ENCODE peak calls at places on chromosome 10, in ten cellular contexts. One of them, this sample, is unnamed.

GRCh38 chr10:75681334-75681733 is 249.9 kb downstream of the LRMDA start:
- DNase-seq in HS-27A: no peak
- DNase-seq in NCI-H1092 treated with DMSO at 0.1 percent for 48 hours: no peak
- DNase-seq in activated naive CD4-positive, alpha-beta T cell treated with anti-CD3 and anti-CD28 coated beads, Interleukin-2, amount 50 U/mL, for 72 hours: no peak
- DNase-seq in mesendoderm: no peak
- DNase-seq in M059J: no peak
- DNase-seq in H54: no peak
- DNase-seq in HL-60: no peak
- DNase-seq in amniotic stem cell: no peak
- DNase-seq in Daoy: no peak
- DNase-seq in this sample: no peak

GRCh38 chr10:44986670-44987069 is 8.1 kb upstream of the DEPP1 start:
- DNase-seq in H54: no peak
- DNase-seq in NCI-H1092 treated with DMSO at 0.1 percent for 48 hours: no peak
- DNase-seq in Daoy: no peak
- DNase-seq in M059J: peak
- DNase-seq in amniotic stem cell: no peak
- DNase-seq in activated naive CD4-positive, alpha-beta T cell treated with anti-CD3 and anti-CD28 coated beads, Interleukin-2, amount 50 U/mL, for 72 hours: no peak
- DNase-seq in mesendoderm: no peak
- DNase-seq in HS-27A: no peak
- DNase-seq in HL-60: no peak
- DNase-seq in this sample: no peak

GRCh38 chr10:30436688-30437038 is 2.7 kb downstream of the MAP3K8 start:
- DNase-seq in Daoy: no peak
- DNase-seq in H54: no peak
- DNase-seq in M059J: peak
- DNase-seq in HS-27A: no peak
- DNase-seq in activated naive CD4-positive, alpha-beta T cell treated with anti-CD3 and anti-CD28 coated beads, Interleukin-2, amount 50 U/mL, for 72 hours: no peak
- DNase-seq in amniotic stem cell: no peak
- DNase-seq in HL-60: no peak
- DNase-seq in NCI-H1092 treated with DMSO at 0.1 percent for 48 hours: no peak
- DNase-seq in mesendoderm: no peak
- DNase-seq in this sample: no peak

GRCh38 chr10:96548589-96548988 is 34.9 kb upstream of the TLL2 start:
- DNase-seq in amniotic stem cell: no peak
- DNase-seq in HS-27A: no peak
- DNase-seq in Daoy: peak
- DNase-seq in M059J: no peak
- DNase-seq in NCI-H1092 treated with DMSO at 0.1 percent for 48 hours: peak
- DNase-seq in H54: no peak
- DNase-seq in activated naive CD4-positive, alpha-beta T cell treated with anti-CD3 and anti-CD28 coated beads, Interleukin-2, amount 50 U/mL, for 72 hours: no peak
- DNase-seq in mesendoderm: no peak
- DNase-seq in HL-60: no peak
- DNase-seq in this sample: no peak

GRCh38 chr10:52908483-52908882 is 135.9 kb upstream of the MBL2 start:
- DNase-seq in HS-27A: no peak
- DNase-seq in Daoy: no peak
- DNase-seq in NCI-H1092 treated with DMSO at 0.1 percent for 48 hours: no peak
- DNase-seq in M059J: no peak
- DNase-seq in HL-60: no peak
- DNase-seq in activated naive CD4-positive, alpha-beta T cell treated with anti-CD3 and anti-CD28 coated beads, Interleukin-2, amount 50 U/mL, for 72 hours: no peak
- DNase-seq in mesendoderm: peak
- DNase-seq in H54: no peak
- DNase-seq in amniotic stem cell: no peak
- DNase-seq in this sample: no peak

GRCh38 chr10:7471720-7472367 is 61.0 kb upstream of the SFMBT2 start:
- DNase-seq in amniotic stem cell: no peak
- DNase-seq in HS-27A: no peak
- DNase-seq in H54: no peak
- DNase-seq in NCI-H1092 treated with DMSO at 0.1 percent for 48 hours: peak
- DNase-seq in Daoy: no peak
- DNase-seq in activated naive CD4-positive, alpha-beta T cell treated with anti-CD3 and anti-CD28 coated beads, Interleukin-2, amount 50 U/mL, for 72 hours: no peak
- DNase-seq in HL-60: peak
- DNase-seq in M059J: no peak
- DNase-seq in mesendoderm: no peak
- DNase-seq in this sample: no peak

GRCh38 chr10:49297818-49298665 is 928 bp upstream of the C10orf71 start:
- DNase-seq in mesendoderm: peak
- DNase-seq in H54: no peak
- DNase-seq in Daoy: no peak
- DNase-seq in NCI-H1092 treated with DMSO at 0.1 percent for 48 hours: no peak
- DNase-seq in activated naive CD4-positive, alpha-beta T cell treated with anti-CD3 and anti-CD28 coated beads, Interleukin-2, amount 50 U/mL, for 72 hours: no peak
- DNase-seq in HL-60: no peak
- DNase-seq in HS-27A: no peak
- DNase-seq in M059J: no peak
- DNase-seq in amniotic stem cell: no peak
- DNase-seq in this sample: peak

GRCh38 chr10:123395906-123396305 is 241.7 kb downstream of the BUB3 start:
- DNase-seq in M059J: no peak
- DNase-seq in NCI-H1092 treated with DMSO at 0.1 percent for 48 hours: no peak
- DNase-seq in activated naive CD4-positive, alpha-beta T cell treated with anti-CD3 and anti-CD28 coated beads, Interleukin-2, amount 50 U/mL, for 72 hours: no peak
- DNase-seq in HL-60: no peak
- DNase-seq in HS-27A: no peak
- DNase-seq in Daoy: no peak
- DNase-seq in H54: no peak
- DNase-seq in mesendoderm: no peak
- DNase-seq in amniotic stem cell: no peak
- DNase-seq in this sample: no peak

GRCh38 chr10:101012525-101013364 is 13.1 kb downstream of the LZTS2 start:
- DNase-seq in M059J: peak
- DNase-seq in NCI-H1092 treated with DMSO at 0.1 percent for 48 hours: peak
- DNase-seq in HL-60: peak
- DNase-seq in Daoy: peak
- DNase-seq in mesendoderm: peak
- DNase-seq in HS-27A: no peak
- DNase-seq in activated naive CD4-positive, alpha-beta T cell treated with anti-CD3 and anti-CD28 coated beads, Interleukin-2, amount 50 U/mL, for 72 hours: peak
- DNase-seq in H54: peak
- DNase-seq in amniotic stem cell: peak
- DNase-seq in this sample: peak

GRCh38 chr10:29870522-29871044 is 188.8 kb downstream of the JCAD start:
- DNase-seq in HL-60: no peak
- DNase-seq in M059J: no peak
- DNase-seq in NCI-H1092 treated with DMSO at 0.1 percent for 48 hours: no peak
- DNase-seq in mesendoderm: no peak
- DNase-seq in Daoy: no peak
- DNase-seq in HS-27A: no peak
- DNase-seq in amniotic stem cell: no peak
- DNase-seq in activated naive CD4-positive, alpha-beta T cell treated with anti-CD3 and anti-CD28 coated beads, Interleukin-2, amount 50 U/mL, for 72 hours: no peak
- DNase-seq in H54: no peak
- DNase-seq in this sample: no peak

GRCh38 chr10:13587367-13587766 is 602 bp downstream of the PRPF18 start:
- DNase-seq in NCI-H1092 treated with DMSO at 0.1 percent for 48 hours: no peak
- DNase-seq in HS-27A: no peak
- DNase-seq in mesendoderm: peak
- DNase-seq in H54: peak
- DNase-seq in Daoy: no peak
- DNase-seq in activated naive CD4-positive, alpha-beta T cell treated with anti-CD3 and anti-CD28 coated beads, Interleukin-2, amount 50 U/mL, for 72 hours: no peak
- DNase-seq in amniotic stem cell: no peak
- DNase-seq in M059J: no peak
- DNase-seq in HL-60: no peak
- DNase-seq in this sample: peak

GRCh38 chr10:43206391-43207235 is 60.3 kb downstream of the RASGEF1A start:
- DNase-seq in HS-27A: no peak
- DNase-seq in activated naive CD4-positive, alpha-beta T cell treated with anti-CD3 and anti-CD28 coated beads, Interleukin-2, amount 50 U/mL, for 72 hours: no peak
- DNase-seq in HL-60: no peak
- DNase-seq in NCI-H1092 treated with DMSO at 0.1 percent for 48 hours: no peak
- DNase-seq in H54: no peak
- DNase-seq in M059J: no peak
- DNase-seq in amniotic stem cell: no peak
- DNase-seq in Daoy: no peak
- DNase-seq in mesendoderm: no peak
- DNase-seq in this sample: peak

GRCh38 chr10:15168296-15168780 is at the start of gene NMT2:
- DNase-seq in NCI-H1092 treated with DMSO at 0.1 percent for 48 hours: peak
- DNase-seq in HS-27A: peak
- DNase-seq in mesendoderm: peak
- DNase-seq in amniotic stem cell: peak
- DNase-seq in activated naive CD4-positive, alpha-beta T cell treated with anti-CD3 and anti-CD28 coated beads, Interleukin-2, amount 50 U/mL, for 72 hours: no peak
- DNase-seq in Daoy: peak
- DNase-seq in HL-60: peak
- DNase-seq in H54: peak
- DNase-seq in M059J: peak
- DNase-seq in this sample: no peak

GRCh38 chr10:75976681-75977080 is 545.3 kb downstream of the LRMDA start:
- DNase-seq in M059J: no peak
- DNase-seq in Daoy: no peak
- DNase-seq in H54: no peak
- DNase-seq in HL-60: no peak
- DNase-seq in activated naive CD4-positive, alpha-beta T cell treated with anti-CD3 and anti-CD28 coated beads, Interleukin-2, amount 50 U/mL, for 72 hours: no peak
- DNase-seq in mesendoderm: no peak
- DNase-seq in amniotic stem cell: no peak
- DNase-seq in HS-27A: no peak
- DNase-seq in NCI-H1092 treated with DMSO at 0.1 percent for 48 hours: no peak
- DNase-seq in this sample: no peak

GRCh38 chr10:77582710-77583115 is 54.9 kb downstream of the KCNMA1 start:
- DNase-seq in mesendoderm: peak
- DNase-seq in HS-27A: peak
- DNase-seq in HL-60: peak
- DNase-seq in NCI-H1092 treated with DMSO at 0.1 percent for 48 hours: no peak
- DNase-seq in M059J: peak
- DNase-seq in amniotic stem cell: peak
- DNase-seq in activated naive CD4-positive, alpha-beta T cell treated with anti-CD3 and anti-CD28 coated beads, Interleukin-2, amount 50 U/mL, for 72 hours: no peak
- DNase-seq in H54: peak
- DNase-seq in Daoy: peak
- DNase-seq in this sample: no peak

GRCh38 chr10:110305767-110306451 is 1.2 kb upstream of the SMNDC1 start:
- DNase-seq in mesendoderm: peak
- DNase-seq in HL-60: peak
- DNase-seq in amniotic stem cell: peak
- DNase-seq in HS-27A: no peak
- DNase-seq in Daoy: peak
- DNase-seq in H54: peak
- DNase-seq in NCI-H1092 treated with DMSO at 0.1 percent for 48 hours: peak
- DNase-seq in activated naive CD4-positive, alpha-beta T cell treated with anti-CD3 and anti-CD28 coated beads, Interleukin-2, amount 50 U/mL, for 72 hours: peak
- DNase-seq in M059J: peak
- DNase-seq in this sample: peak

GRCh38 chr10:64959883-64960282 is 1438.7 kb downstream of the REEP3 start:
- DNase-seq in activated naive CD4-positive, alpha-beta T cell treated with anti-CD3 and anti-CD28 coated beads, Interleukin-2, amount 50 U/mL, for 72 hours: no peak
- DNase-seq in amniotic stem cell: no peak
- DNase-seq in NCI-H1092 treated with DMSO at 0.1 percent for 48 hours: no peak
- DNase-seq in HL-60: no peak
- DNase-seq in Daoy: no peak
- DNase-seq in mesendoderm: no peak
- DNase-seq in M059J: no peak
- DNase-seq in H54: no peak
- DNase-seq in HS-27A: no peak
- DNase-seq in this sample: no peak

GRCh38 chr10:85280014-85280413 is 951.6 kb downstream of the CCSER2 start:
- DNase-seq in H54: no peak
- DNase-seq in activated naive CD4-positive, alpha-beta T cell treated with anti-CD3 and anti-CD28 coated beads, Interleukin-2, amount 50 U/mL, for 72 hours: no peak
- DNase-seq in NCI-H1092 treated with DMSO at 0.1 percent for 48 hours: no peak
- DNase-seq in M059J: no peak
- DNase-seq in HS-27A: no peak
- DNase-seq in HL-60: no peak
- DNase-seq in Daoy: no peak
- DNase-seq in amniotic stem cell: no peak
- DNase-seq in mesendoderm: peak
- DNase-seq in this sample: no peak

GRCh38 chr10:1737222-1738061 is at the start of gene ADARB2:
- DNase-seq in NCI-H1092 treated with DMSO at 0.1 percent for 48 hours: peak
- DNase-seq in H54: no peak
- DNase-seq in M059J: no peak
- DNase-seq in activated naive CD4-positive, alpha-beta T cell treated with anti-CD3 and anti-CD28 coated beads, Interleukin-2, amount 50 U/mL, for 72 hours: peak
- DNase-seq in Daoy: peak
- DNase-seq in HL-60: no peak
- DNase-seq in mesendoderm: peak
- DNase-seq in amniotic stem cell: no peak
- DNase-seq in HS-27A: no peak
- DNase-seq in this sample: peak